ENCODE peak calls at places on chromosomes 2 and 18, in seven cellular contexts. One of them, this sample, is unnamed.

GRCh38 chr2:138094031-138094430 is 129.8 kb downstream of the HNMT start:
- DNase-seq in non-pigmented ciliary epithelial cell: no peak
- DNase-seq in AG04450: no peak
- DNase-seq in naive thymus-derived CD4-positive, alpha-beta T cell: no peak
- DNase-seq in activated T-cell treated with anti-CD3 and anti-CD28 coated beads, Interleukin-2, amount 50 U/mL, for 72 hours: no peak
- DNase-seq in COR-L47: no peak
- DNase-seq in foreskin fibroblast: no peak
- DNase-seq in this sample: no peak

GRCh38 chr2:8148260-8148880 is 533.5 kb upstream of the ID2 start:
- DNase-seq in non-pigmented ciliary epithelial cell: peak; percentile 60
- DNase-seq in AG04450: peak; percentile 66
- DNase-seq in naive thymus-derived CD4-positive, alpha-beta T cell: no peak
- DNase-seq in activated T-cell treated with anti-CD3 and anti-CD28 coated beads, Interleukin-2, amount 50 U/mL, for 72 hours: no peak
- DNase-seq in COR-L47: no peak
- DNase-seq in foreskin fibroblast: peak; percentile 82
- DNase-seq in this sample: no peak

GRCh38 chr2:217920879-217921603 is 81.8 kb downstream of the TNS1 start:
- DNase-seq in non-pigmented ciliary epithelial cell: no peak
- DNase-seq in AG04450: no peak
- DNase-seq in naive thymus-derived CD4-positive, alpha-beta T cell: no peak
- DNase-seq in activated T-cell treated with anti-CD3 and anti-CD28 coated beads, Interleukin-2, amount 50 U/mL, for 72 hours: no peak
- DNase-seq in COR-L47: no peak
- DNase-seq in foreskin fibroblast: no peak
- DNase-seq in this sample: no peak

GRCh38 chr18:45829896-45830295 is 4.4 kb downstream of the SIGLEC15 start:
- DNase-seq in non-pigmented ciliary epithelial cell: no peak
- DNase-seq in AG04450: no peak
- DNase-seq in naive thymus-derived CD4-positive, alpha-beta T cell: no peak
- DNase-seq in activated T-cell treated with anti-CD3 and anti-CD28 coated beads, Interleukin-2, amount 50 U/mL, for 72 hours: no peak
- DNase-seq in COR-L47: no peak
- DNase-seq in foreskin fibroblast: no peak
- DNase-seq in this sample: no peak

GRCh38 chr2:28696261-28696660 is 55.4 kb upstream of the PPP1CB start:
- DNase-seq in non-pigmented ciliary epithelial cell: no peak
- DNase-seq in AG04450: no peak
- DNase-seq in naive thymus-derived CD4-positive, alpha-beta T cell: no peak
- DNase-seq in activated T-cell treated with anti-CD3 and anti-CD28 coated beads, Interleukin-2, amount 50 U/mL, for 72 hours: no peak
- DNase-seq in COR-L47: no peak
- DNase-seq in foreskin fibroblast: no peak
- DNase-seq in this sample: no peak

GRCh38 chr2:902584-902983 is 48.1 kb upstream of the SNTG2 start:
- DNase-seq in non-pigmented ciliary epithelial cell: no peak
- DNase-seq in AG04450: no peak
- DNase-seq in naive thymus-derived CD4-positive, alpha-beta T cell: no peak
- DNase-seq in activated T-cell treated with anti-CD3 and anti-CD28 coated beads, Interleukin-2, amount 50 U/mL, for 72 hours: no peak
- DNase-seq in COR-L47: no peak
- DNase-seq in foreskin fibroblast: no peak
- DNase-seq in this sample: no peak

GRCh38 chr2:143081616-143082015 is 47.6 kb upstream of the ARHGAP15 start:
- DNase-seq in non-pigmented ciliary epithelial cell: no peak
- DNase-seq in AG04450: no peak
- DNase-seq in naive thymus-derived CD4-positive, alpha-beta T cell: no peak
- DNase-seq in activated T-cell treated with anti-CD3 and anti-CD28 coated beads, Interleukin-2, amount 50 U/mL, for 72 hours: no peak
- DNase-seq in COR-L47: no peak
- DNase-seq in foreskin fibroblast: no peak
- DNase-seq in this sample: no peak

GRCh38 chr2:19797871-19798270 is 103.9 kb downstream of the TTC32 start:
- DNase-seq in non-pigmented ciliary epithelial cell: no peak
- DNase-seq in AG04450: no peak
- DNase-seq in naive thymus-derived CD4-positive, alpha-beta T cell: no peak
- DNase-seq in activated T-cell treated with anti-CD3 and anti-CD28 coated beads, Interleukin-2, amount 50 U/mL, for 72 hours: no peak
- DNase-seq in COR-L47: no peak
- DNase-seq in foreskin fibroblast: no peak
- DNase-seq in this sample: no peak

GRCh38 chr2:105725388-105725787 is 19.3 kb upstream of the NCK2 start:
- DNase-seq in non-pigmented ciliary epithelial cell: no peak
- DNase-seq in AG04450: no peak
- DNase-seq in naive thymus-derived CD4-positive, alpha-beta T cell: no peak
- DNase-seq in activated T-cell treated with anti-CD3 and anti-CD28 coated beads, Interleukin-2, amount 50 U/mL, for 72 hours: no peak
- DNase-seq in COR-L47: no peak
- DNase-seq in foreskin fibroblast: no peak
- DNase-seq in this sample: no peak

GRCh38 chr2:150610670-150611279 is 123.3 kb upstream of the RND3 start:
- DNase-seq in non-pigmented ciliary epithelial cell: no peak
- DNase-seq in AG04450: no peak
- DNase-seq in naive thymus-derived CD4-positive, alpha-beta T cell: no peak
- DNase-seq in activated T-cell treated with anti-CD3 and anti-CD28 coated beads, Interleukin-2, amount 50 U/mL, for 72 hours: no peak
- DNase-seq in COR-L47: peak; percentile 17
- DNase-seq in foreskin fibroblast: no peak
- DNase-seq in this sample: no peak

GRCh38 chr2:8684421-8684884 is 2.6 kb downstream of the ID2 start:
- DNase-seq in non-pigmented ciliary epithelial cell: no peak
- DNase-seq in AG04450: no peak
- DNase-seq in naive thymus-derived CD4-positive, alpha-beta T cell: peak; percentile 53
- DNase-seq in activated T-cell treated with anti-CD3 and anti-CD28 coated beads, Interleukin-2, amount 50 U/mL, for 72 hours: peak; percentile 68
- DNase-seq in COR-L47: peak; percentile 44
- DNase-seq in foreskin fibroblast: no peak
- DNase-seq in this sample: peak; percentile 67

GRCh38 chr2:195505701-195506100 is 151.3 kb upstream of the SLC39A10 start:
- DNase-seq in non-pigmented ciliary epithelial cell: no peak
- DNase-seq in AG04450: no peak
- DNase-seq in naive thymus-derived CD4-positive, alpha-beta T cell: no peak
- DNase-seq in activated T-cell treated with anti-CD3 and anti-CD28 coated beads, Interleukin-2, amount 50 U/mL, for 72 hours: no peak
- DNase-seq in COR-L47: no peak
- DNase-seq in foreskin fibroblast: no peak
- DNase-seq in this sample: no peak

GRCh38 chr2:226118471-226119429 is 680.9 kb downstream of the IRS1 start:
- DNase-seq in non-pigmented ciliary epithelial cell: peak; percentile 61
- DNase-seq in AG04450: peak; percentile 68
- DNase-seq in naive thymus-derived CD4-positive, alpha-beta T cell: no peak
- DNase-seq in activated T-cell treated with anti-CD3 and anti-CD28 coated beads, Interleukin-2, amount 50 U/mL, for 72 hours: no peak
- DNase-seq in COR-L47: no peak
- DNase-seq in foreskin fibroblast: peak; percentile 92
- DNase-seq in this sample: no peak

GRCh38 chr2:177201919-177202346 is 10.7 kb upstream of the HNRNPA3 start:
- DNase-seq in non-pigmented ciliary epithelial cell: no peak
- DNase-seq in AG04450: no peak
- DNase-seq in naive thymus-derived CD4-positive, alpha-beta T cell: no peak
- DNase-seq in activated T-cell treated with anti-CD3 and anti-CD28 coated beads, Interleukin-2, amount 50 U/mL, for 72 hours: no peak
- DNase-seq in COR-L47: peak; percentile 42
- DNase-seq in foreskin fibroblast: no peak
- DNase-seq in this sample: no peak

GRCh38 chr2:238965371-238966273 is 117.7 kb downstream of the TWIST2 start:
- DNase-seq in non-pigmented ciliary epithelial cell: no peak
- DNase-seq in AG04450: no peak
- DNase-seq in naive thymus-derived CD4-positive, alpha-beta T cell: no peak
- DNase-seq in activated T-cell treated with anti-CD3 and anti-CD28 coated beads, Interleukin-2, amount 50 U/mL, for 72 hours: no peak
- DNase-seq in COR-L47: no peak
- DNase-seq in foreskin fibroblast: no peak
- DNase-seq in this sample: no peak